ENCODE peak calls at places on chromosomes 11 and 22, in four cellular contexts. L is epithelial cell of esophagus, Z is OCI-LY7, V is AG09319. O is an unnamed sample.

GRCh38 chr22:40855960-40856512 is 403 bp downstream of the ST13 start:
- DNase-seq in L (peak; percentile 25), Z (peak; percentile 44), V (no peak), O (peak; percentile 23)

GRCh38 chr11:47675851-47676250 is 33.5 kb upstream of the MTCH2 start:
- DNase-seq in V (no peak), Z (no peak), L (no peak), O (no peak)

GRCh38 chr11:126061707-126062678 is 673 bp downstream of the CDON start:
- DNase-seq in V (no peak), Z (peak; percentile 13), L (peak; percentile 56), O (peak; percentile 45)

GRCh38 chr22:50216684-50217520 is 16.1 kb downstream of the SELENOO start:
- DNase-seq in Z (no peak), V (no peak), L (no peak), O (no peak)

GRCh38 chr22:44351037-44351436 is 38.3 kb upstream of the SHISAL1 start:
- DNase-seq in Z (no peak), L (no peak), V (no peak), O (no peak)

GRCh38 chr22:29343313-29343805 is 27.9 kb upstream of the RASL10A start:
- DNase-seq in V (no peak), Z (no peak), L (peak; percentile 66), O (peak; percentile 76)

GRCh38 chr11:44943118-44943517 is 7.6 kb downstream of the TP53I11 start:
- DNase-seq in Z (peak; percentile 83), L (no peak), V (no peak), O (no peak)

GRCh38 chr11:34098813-34099212 is 6.6 kb upstream of the NAT10 start:
- DNase-seq in Z (no peak), L (no peak), V (no peak), O (no peak)

GRCh38 chr11:124863826-124864165 is 1.4 kb upstream of the ROBO3 start:
- DNase-seq in L (no peak), V (no peak), Z (no peak), O (no peak)

GRCh38 chr11:89235976-89236375 is 58.3 kb downstream of the TYR start:
- DNase-seq in L (no peak), Z (no peak), V (no peak), O (no peak)

GRCh38 chr11:117523680-117524079 is 196.0 kb downstream of the CEP164 start:
- DNase-seq in V (no peak), L (peak; percentile 15), Z (no peak), O (peak; percentile 38)

GRCh38 chr22:47160781-47161520 is 398.5 kb downstream of the TBC1D22A start:
- DNase-seq in Z (no peak), V (no peak), L (no peak), O (no peak)

GRCh38 chr11:110148775-110149744 is 55.9 kb downstream of the ZC3H12C start:
- DNase-seq in Z (no peak), V (peak; percentile 7), L (peak; percentile 61), O (peak; percentile 83)

GRCh38 chr11:58856806-58857205 is 12.3 kb upstream of the GLYATL2 start:
- DNase-seq in V (no peak), Z (no peak), L (no peak), O (no peak)

GRCh38 chr11:31656051-31656450 is 146.5 kb downstream of the ELP4 start:
- DNase-seq in Z (no peak), L (peak; percentile 71), V (no peak), O (peak; percentile 65)

GRCh38 chr22:46754110-46754799 is 8.2 kb upstream of the TBC1D22A start:
- DNase-seq in V (peak; percentile 92), L (peak; percentile 97), Z (no peak), O (peak; percentile 95)

GRCh38 chr11:47870404-47870803 is 22.3 kb upstream of the NUP160 start:
- DNase-seq in V (no peak), Z (no peak), L (no peak), O (no peak)

GRCh38 chr22:42613869-42614268 is 814 bp downstream of the POLDIP3 start:
- DNase-seq in Z (no peak), V (no peak), L (peak; percentile 53), O (peak; percentile 40)

GRCh38 chr11:3052567-3052966 is 4.7 kb downstream of the CARS1 start:
- DNase-seq in L (no peak), V (no peak), Z (no peak), O (no peak)

DNA sequence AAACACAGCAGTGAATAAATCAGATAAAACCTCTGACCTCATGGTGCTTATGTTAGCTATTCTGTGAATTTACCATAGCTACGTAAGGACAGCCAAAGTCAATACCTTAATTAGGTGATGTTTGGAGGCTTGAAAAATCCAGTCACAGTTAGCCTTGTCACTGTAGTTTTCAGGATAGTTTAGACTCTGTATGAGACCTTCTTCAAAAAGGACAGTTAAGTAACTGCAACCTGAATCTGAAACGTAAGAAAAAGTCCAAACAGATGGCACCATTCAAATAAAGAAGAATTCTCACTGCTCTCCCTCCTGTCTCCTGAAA is 11.4 kb downstream of the OVCH2 start:
- DNase-seq in Z (no peak), V (no peak), L (no peak), O (no peak)
- TF ChIP-seq CTCF in Z (peak; percentile 13), V (no peak), L (no peak), O (no peak)

GRCh38 chr11:36469881-36470802 is 39.9 kb downstream of the TRAF6 start:
- DNase-seq in V (no peak), Z (no peak), L (peak; percentile 7), O (peak; percentile 40)

GRCh38 chr11:36471577-36471976 is 38.5 kb downstream of the TRAF6 start:
- DNase-seq in Z (no peak), L (peak; percentile 90), V (no peak), O (peak; percentile 88)

GRCh38 chr11:36465449-36466163 is 44.5 kb downstream of the TRAF6 start:
- DNase-seq in V (no peak), L (peak; percentile 71), Z (no peak), O (peak; percentile 82)

GRCh38 chr11:36467913-36468312 is 42.2 kb downstream of the TRAF6 start:
- DNase-seq in V (no peak), L (no peak), Z (no peak), O (no peak)

GRCh38 chr11:36469063-36469462 is 41.0 kb downstream of the TRAF6 start:
- DNase-seq in V (no peak), Z (no peak), L (no peak), O (no peak)
- TF ChIP-seq CTCF in V (peak; percentile 35), Z (peak; percentile 61), L (peak; percentile 19), O (no peak)

DNA sequence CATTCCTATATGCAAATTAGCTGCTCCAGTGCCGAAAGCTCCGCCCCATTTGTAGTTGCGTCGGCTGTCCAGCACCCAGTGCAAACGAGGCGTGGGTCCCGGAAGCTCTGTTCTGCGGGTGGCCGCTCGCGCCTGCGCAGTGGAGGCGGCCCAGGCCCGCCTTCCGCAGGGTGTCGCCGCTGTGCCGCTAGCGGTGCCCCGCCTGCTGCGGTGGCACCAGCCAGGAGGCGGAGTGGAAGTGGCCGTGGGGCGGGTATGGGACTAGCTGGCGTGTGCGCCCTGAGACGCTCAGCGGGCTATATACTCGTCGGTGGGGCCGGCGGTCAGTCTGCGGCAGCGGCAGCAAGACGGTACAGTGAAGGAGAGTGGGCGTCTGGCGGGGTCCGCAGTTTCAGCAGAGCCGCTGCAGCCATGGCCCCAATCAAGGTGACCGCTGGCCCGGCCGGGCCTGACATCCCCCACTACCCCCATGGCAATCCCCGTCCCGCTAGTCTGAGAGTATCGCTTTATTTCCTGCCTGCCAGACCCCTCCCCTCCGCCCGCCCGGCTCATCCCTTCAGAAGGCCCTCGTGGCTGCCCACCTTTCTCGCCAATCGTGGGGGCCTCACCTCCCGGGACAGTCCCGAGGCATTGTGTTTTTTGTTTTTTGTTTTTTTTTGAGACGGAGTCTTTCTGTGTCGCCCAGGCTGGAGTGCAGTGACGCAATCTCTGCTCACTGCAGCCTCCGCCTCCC is at the start of gene PRDX5:
- DNase-seq in Z (peak; percentile 98), V (peak; percentile 92), L (peak; percentile 97), O (peak; percentile 91)
- TF ChIP-seq CTCF in Z (peak; percentile 70), V (peak; percentile 15), L (peak; percentile 35), O (peak; percentile 65)

GRCh38 chr11:61626580-61627380 is 45.9 kb upstream of the SYT7 start:
- DNase-seq in Z (no peak), V (no peak), L (peak; percentile 96), O (peak; percentile 94)

GRCh38 chr11:61632096-61632495 is 48.1 kb upstream of the DAGLA start:
- DNase-seq in Z (no peak), L (no peak), V (no peak), O (no peak)

GRCh38 chr11:61629082-61629481 is 48.2 kb upstream of the SYT7 start:
- DNase-seq in V (no peak), Z (no peak), L (no peak), O (no peak)

GRCh38 chr11:61627831-61628753 is 47.2 kb upstream of the SYT7 start:
- DNase-seq in L (peak; percentile 76), V (peak; percentile 48), Z (peak; percentile 31), O (peak; percentile 62)

GRCh38 chr11:61630104-61630503 is 49.2 kb upstream of the SYT7 start:
- DNase-seq in V (no peak), L (no peak), Z (no peak), O (no peak)
- TF ChIP-seq CTCF in V (no peak), L (no peak), Z (no peak), O (no peak)

GRCh38 chr11:35167451-35167954 is 28.5 kb downstream of the CD44 start:
- DNase-seq in L (no peak), V (no peak), Z (no peak), O (no peak)
- TF ChIP-seq CTCF in L (no peak), V (no peak), Z (no peak), O (no peak)

GRCh38 chr11:78833237-78833636 is 258.6 kb upstream of the NARS2 start:
- DNase-seq in V (no peak), Z (no peak), L (no peak), O (no peak)

GRCh38 chr11:78831571-78831970 is 256.9 kb upstream of the NARS2 start:
- DNase-seq in L (no peak), V (no peak), Z (no peak), O (no peak)

GRCh38 chr11:78830277-78830676 is 255.6 kb upstream of the NARS2 start:
- DNase-seq in V (no peak), L (no peak), Z (no peak), O (no peak)

GRCh38 chr11:78834886-78835285 is 260.2 kb upstream of the NARS2 start:
- DNase-seq in V (no peak), L (no peak), Z (no peak), O (no peak)

DNA sequence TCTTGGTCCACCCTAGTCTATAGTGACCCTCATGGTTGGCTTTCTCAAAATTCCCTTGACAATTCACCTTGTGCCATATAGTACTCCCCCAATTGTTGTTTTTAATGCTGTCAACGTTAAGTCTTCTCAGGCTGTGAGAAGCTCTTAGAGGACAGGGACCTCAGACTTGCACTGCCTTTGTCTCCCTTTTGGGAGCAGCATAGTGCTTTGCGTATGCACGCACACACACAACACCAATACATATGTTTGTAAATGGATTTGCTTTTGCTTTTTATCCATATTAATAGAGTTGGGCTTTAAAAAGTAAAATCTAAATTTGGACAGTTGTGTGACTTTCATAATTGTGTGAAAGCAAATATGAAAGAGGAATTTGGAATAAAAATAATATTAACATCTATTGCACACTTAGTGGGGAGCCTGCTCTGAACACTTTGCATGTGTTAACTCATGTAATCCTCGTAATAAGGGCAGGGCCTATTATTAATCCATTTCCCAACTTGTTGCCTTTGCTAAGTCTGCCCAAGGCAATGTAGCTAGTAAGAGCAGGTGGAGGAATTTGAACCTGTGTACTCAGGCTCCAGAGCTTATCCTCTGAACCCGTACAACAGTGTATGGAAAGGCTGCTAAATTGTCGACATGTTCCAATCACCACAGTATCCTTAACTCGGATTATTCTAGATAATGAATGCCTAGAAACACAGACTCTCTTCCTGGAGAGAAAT is 257.7 kb upstream of the NARS2 start:
- DNase-seq in V (no peak), L (peak; percentile 58), Z (no peak), O (no peak)
- TF ChIP-seq CTCF in V (peak; percentile 28), L (peak; percentile 20), Z (no peak), O (no peak)

O was measured in bronchial epithelial cell.